ENCODE peak calls at places on chromosomes 5 and 9, in eight cellular contexts. One of them, this sample, is unnamed.

GRCh38 chr9:34328500-34328982 is 527 bp downstream of the KIF24 start:
- DNase-seq in right lobe of liver: no peak
- DNase-seq in thyroid gland: peak; percentile 2
- DNase-seq in upper lobe of right lung: no peak
- DNase-seq in mammary epithelial cell: no peak
- DNase-seq in PC-9: no peak
- DNase-seq in CD4-positive, alpha-beta memory T cell: no peak
- DNase-seq in mucosa of descending colon: peak; percentile 28
- DNase-seq in this sample: no peak

GRCh38 chr9:77402286-77402685 is 225.0 kb downstream of the VPS13A start:
- DNase-seq in mammary epithelial cell: no peak
- DNase-seq in thyroid gland: no peak
- DNase-seq in CD4-positive, alpha-beta memory T cell: no peak
- DNase-seq in upper lobe of right lung: no peak
- DNase-seq in right lobe of liver: no peak
- DNase-seq in mucosa of descending colon: no peak
- DNase-seq in PC-9: no peak
- DNase-seq in this sample: no peak

GRCh38 chr9:83744206-83744605 is 36.4 kb upstream of the UBQLN1 start:
- DNase-seq in thyroid gland: no peak
- DNase-seq in right lobe of liver: no peak
- DNase-seq in mucosa of descending colon: peak; percentile 26
- DNase-seq in CD4-positive, alpha-beta memory T cell: no peak
- DNase-seq in PC-9: no peak
- DNase-seq in mammary epithelial cell: no peak
- DNase-seq in upper lobe of right lung: no peak
- DNase-seq in this sample: no peak

GRCh38 chr5:135735831-135736230 is 98.6 kb upstream of the SLC25A48 start:
- DNase-seq in upper lobe of right lung: no peak
- DNase-seq in mammary epithelial cell: no peak
- DNase-seq in CD4-positive, alpha-beta memory T cell: no peak
- DNase-seq in PC-9: no peak
- DNase-seq in right lobe of liver: no peak
- DNase-seq in mucosa of descending colon: no peak
- DNase-seq in thyroid gland: no peak
- DNase-seq in this sample: no peak

GRCh38 chr9:116837038-116837998 is 150.2 kb downstream of the TRIM32 start:
- DNase-seq in right lobe of liver: no peak
- DNase-seq in upper lobe of right lung: no peak
- DNase-seq in CD4-positive, alpha-beta memory T cell: no peak
- DNase-seq in thyroid gland: no peak
- DNase-seq in mammary epithelial cell: peak; percentile 83
- DNase-seq in PC-9: peak; percentile 86
- DNase-seq in mucosa of descending colon: no peak
- DNase-seq in this sample: no peak

GRCh38 chr5:133821311-133821741 is 147.1 kb downstream of the C5orf15 start:
- DNase-seq in upper lobe of right lung: no peak
- DNase-seq in CD4-positive, alpha-beta memory T cell: no peak
- DNase-seq in right lobe of liver: no peak
- DNase-seq in mammary epithelial cell: no peak
- DNase-seq in thyroid gland: peak; percentile 43
- DNase-seq in PC-9: no peak
- DNase-seq in mucosa of descending colon: no peak
- DNase-seq in this sample: no peak

GRCh38 chr5:97923496-97923895 is 740.4 kb upstream of the RIOK2 start:
- DNase-seq in mammary epithelial cell: no peak
- DNase-seq in upper lobe of right lung: no peak
- DNase-seq in CD4-positive, alpha-beta memory T cell: no peak
- DNase-seq in mucosa of descending colon: no peak
- DNase-seq in right lobe of liver: no peak
- DNase-seq in PC-9: no peak
- DNase-seq in thyroid gland: no peak
- DNase-seq in this sample: no peak

GRCh38 chr5:149284501-149284900 is 12.8 kb downstream of the AFAP1L1 start:
- DNase-seq in thyroid gland: no peak
- DNase-seq in CD4-positive, alpha-beta memory T cell: no peak
- DNase-seq in mammary epithelial cell: peak; percentile 40
- DNase-seq in PC-9: no peak
- DNase-seq in right lobe of liver: no peak
- DNase-seq in upper lobe of right lung: no peak
- DNase-seq in mucosa of descending colon: no peak
- DNase-seq in this sample: no peak

GRCh38 chr9:115018547-115019435 is 88.4 kb upstream of the TNFSF8 start:
- DNase-seq in mucosa of descending colon: no peak
- DNase-seq in PC-9: no peak
- DNase-seq in mammary epithelial cell: no peak
- DNase-seq in right lobe of liver: no peak
- DNase-seq in thyroid gland: no peak
- DNase-seq in CD4-positive, alpha-beta memory T cell: no peak
- DNase-seq in upper lobe of right lung: no peak
- DNase-seq in this sample: no peak

GRCh38 chr5:149278811-149279210 is 7.2 kb downstream of the AFAP1L1 start:
- DNase-seq in mucosa of descending colon: no peak
- DNase-seq in thyroid gland: no peak
- DNase-seq in right lobe of liver: no peak
- DNase-seq in PC-9: no peak
- DNase-seq in CD4-positive, alpha-beta memory T cell: no peak
- DNase-seq in mammary epithelial cell: no peak
- DNase-seq in upper lobe of right lung: no peak
- DNase-seq in this sample: no peak

GRCh38 chr5:135993248-135993893 is 35.4 kb upstream of the TGFBI start:
- DNase-seq in right lobe of liver: no peak
- DNase-seq in thyroid gland: no peak
- DNase-seq in upper lobe of right lung: no peak
- DNase-seq in mucosa of descending colon: no peak
- DNase-seq in PC-9: no peak
- DNase-seq in mammary epithelial cell: no peak
- DNase-seq in CD4-positive, alpha-beta memory T cell: no peak
- DNase-seq in this sample: no peak

GRCh38 chr9:36868591-36869282 is 165.3 kb downstream of the PAX5 start:
- DNase-seq in PC-9: no peak
- DNase-seq in right lobe of liver: no peak
- DNase-seq in upper lobe of right lung: peak; percentile 37
- DNase-seq in mucosa of descending colon: no peak
- DNase-seq in mammary epithelial cell: no peak
- DNase-seq in CD4-positive, alpha-beta memory T cell: no peak
- DNase-seq in thyroid gland: no peak
- DNase-seq in this sample: no peak

GRCh38 chr9:136083558-136084190 is 11.4 kb downstream of the NACC2 start:
- DNase-seq in right lobe of liver: peak; percentile 48
- DNase-seq in mucosa of descending colon: no peak
- DNase-seq in upper lobe of right lung: peak; percentile 64
- DNase-seq in thyroid gland: no peak
- DNase-seq in PC-9: no peak
- DNase-seq in CD4-positive, alpha-beta memory T cell: no peak
- DNase-seq in mammary epithelial cell: no peak
- DNase-seq in this sample: peak; percentile 40

GRCh38 chr9:92293452-92294296 is at the start of gene IARS1:
- DNase-seq in CD4-positive, alpha-beta memory T cell: peak; percentile 100
- DNase-seq in right lobe of liver: peak; percentile 98
- DNase-seq in PC-9: peak; percentile 94
- DNase-seq in mucosa of descending colon: peak; percentile 99
- DNase-seq in upper lobe of right lung: peak; percentile 99
- DNase-seq in thyroid gland: peak; percentile 98
- DNase-seq in mammary epithelial cell: peak; percentile 98
- DNase-seq in this sample: peak; percentile 97

GRCh38 chr5:109479260-109479860 is 69.6 kb upstream of the PJA2 start:
- DNase-seq in upper lobe of right lung: no peak
- DNase-seq in mucosa of descending colon: no peak
- DNase-seq in right lobe of liver: no peak
- DNase-seq in CD4-positive, alpha-beta memory T cell: peak; percentile 16
- DNase-seq in PC-9: no peak
- DNase-seq in mammary epithelial cell: no peak
- DNase-seq in thyroid gland: no peak
- DNase-seq in this sample: no peak

GRCh38 chr5:42949348-42950090 is 90.6 kb downstream of the ANXA2R start:
- DNase-seq in CD4-positive, alpha-beta memory T cell: peak; percentile 68
- DNase-seq in upper lobe of right lung: peak; percentile 77
- DNase-seq in PC-9: no peak
- DNase-seq in right lobe of liver: peak; percentile 66
- DNase-seq in thyroid gland: peak; percentile 31
- DNase-seq in mucosa of descending colon: peak; percentile 65
- DNase-seq in mammary epithelial cell: no peak
- DNase-seq in this sample: peak; percentile 82

GRCh38 chr5:114055318-114055788 is 306.5 kb upstream of the KCNN2 start:
- DNase-seq in right lobe of liver: no peak
- DNase-seq in thyroid gland: peak; percentile 62
- DNase-seq in upper lobe of right lung: peak; percentile 66
- DNase-seq in PC-9: no peak
- DNase-seq in mammary epithelial cell: no peak
- DNase-seq in mucosa of descending colon: peak; percentile 4
- DNase-seq in CD4-positive, alpha-beta memory T cell: no peak
- DNase-seq in this sample: peak; percentile 45

DNA sequence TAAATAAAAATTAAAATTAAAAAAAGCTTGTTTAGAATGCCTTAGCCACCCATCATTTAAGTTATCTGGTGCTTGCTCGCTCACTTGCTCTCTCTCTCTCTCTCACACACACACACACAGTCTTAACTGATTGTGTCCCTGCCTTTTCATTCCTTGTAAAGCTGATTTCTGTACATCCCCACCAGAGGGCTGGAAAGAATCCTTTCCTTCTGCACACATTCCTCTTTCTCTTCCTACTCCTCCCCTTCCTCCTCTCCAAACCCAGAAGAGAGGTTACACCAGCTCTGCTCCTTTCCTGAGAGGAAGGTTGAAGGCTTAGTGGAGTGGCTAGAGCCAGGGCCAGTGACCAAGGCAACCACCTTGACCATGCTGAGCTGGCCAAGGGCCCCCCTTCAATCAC is 25.7 kb downstream of the STK10 start:
- DNase-seq in CD4-positive, alpha-beta memory T cell: no peak
- DNase-seq in PC-9: no peak
- DNase-seq in mucosa of descending colon: no peak
- DNase-seq in right lobe of liver: no peak
- DNase-seq in thyroid gland: no peak
- DNase-seq in upper lobe of right lung: no peak
- DNase-seq in mammary epithelial cell: no peak
- DNase-seq in this sample: no peak
- H3K4me1 ChIP-seq in CD4-positive, alpha-beta memory T cell: peaks cover 86% of the 10 kb centered on the region
- H3K4me1 ChIP-seq in PC-9: no peaks in the 10 kb centered on the region
- H3K4me1 ChIP-seq in mucosa of descending colon: peaks cover 7% of the 10 kb centered on the region
- H3K4me1 ChIP-seq in right lobe of liver: no peaks in the 10 kb centered on the region
- H3K4me1 ChIP-seq in thyroid gland: no peaks in the 10 kb centered on the region
- H3K4me1 ChIP-seq in upper lobe of right lung: peaks cover 28% of the 10 kb centered on the region
- H3K4me1 ChIP-seq in mammary epithelial cell: peaks cover 12% of the 10 kb centered on the region
- H3K4me1 ChIP-seq in this sample: peaks cover 42% of the 10 kb centered on the region

DNA sequence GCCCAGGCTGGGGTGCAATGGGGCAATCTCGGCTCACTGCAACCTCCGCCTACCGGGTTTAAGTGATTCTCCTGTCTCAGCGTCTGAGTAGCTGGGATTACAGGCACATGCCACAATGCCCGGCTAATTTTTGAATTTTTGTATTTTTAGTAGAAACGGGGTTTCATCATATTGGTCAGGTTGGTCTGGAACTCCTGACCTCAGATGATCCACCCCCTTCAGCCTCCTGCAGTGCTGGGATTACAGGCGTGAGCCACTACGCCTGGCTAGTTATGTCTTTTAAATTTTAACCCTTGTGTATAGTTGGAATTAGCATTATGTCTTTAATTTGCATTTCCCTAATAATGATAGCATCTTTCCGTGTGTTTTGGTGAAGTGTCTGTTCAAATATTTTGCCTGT is 11.4 kb downstream of the GPBP1 start:
- DNase-seq in mucosa of descending colon: no peak
- DNase-seq in right lobe of liver: no peak
- DNase-seq in PC-9: no peak
- DNase-seq in mammary epithelial cell: no peak
- DNase-seq in CD4-positive, alpha-beta memory T cell: no peak
- DNase-seq in upper lobe of right lung: no peak
- DNase-seq in thyroid gland: no peak
- DNase-seq in this sample: no peak
- H3K4me1 ChIP-seq in mucosa of descending colon: peaks cover 35% of the 10 kb centered on the region
- H3K4me1 ChIP-seq in right lobe of liver: no peaks in the 10 kb centered on the region
- H3K4me1 ChIP-seq in PC-9: peaks cover 9% of the 10 kb centered on the region
- H3K4me1 ChIP-seq in mammary epithelial cell: peaks cover 4% of the 10 kb centered on the region
- H3K4me1 ChIP-seq in CD4-positive, alpha-beta memory T cell: peaks cover 99% of the 10 kb centered on the region
- H3K4me1 ChIP-seq in upper lobe of right lung: peaks cover 77% of the 10 kb centered on the region
- H3K4me1 ChIP-seq in thyroid gland: peaks cover 63% of the 10 kb centered on the region
- H3K4me1 ChIP-seq in this sample: peaks cover 85% of the 10 kb centered on the region

GRCh38 chr9:128554155-128554862 is 1.9 kb downstream of the SPTAN1 start:
- DNase-seq in CD4-positive, alpha-beta memory T cell: no peak
- DNase-seq in upper lobe of right lung: no peak
- DNase-seq in right lobe of liver: no peak
- DNase-seq in mucosa of descending colon: peak; percentile 34
- DNase-seq in thyroid gland: peak; percentile 80
- DNase-seq in PC-9: peak; percentile 74
- DNase-seq in mammary epithelial cell: peak; percentile 78
- DNase-seq in this sample: peak; percentile 52

GRCh38 chr9:128556276-128556675 is 3.9 kb downstream of the SPTAN1 start:
- DNase-seq in thyroid gland: no peak
- DNase-seq in mucosa of descending colon: no peak
- DNase-seq in upper lobe of right lung: no peak
- DNase-seq in PC-9: peak; percentile 74
- DNase-seq in right lobe of liver: no peak
- DNase-seq in mammary epithelial cell: no peak
- DNase-seq in CD4-positive, alpha-beta memory T cell: no peak
- DNase-seq in this sample: no peak

GRCh38 chr9:128556915-128557634 is 4.7 kb downstream of the SPTAN1 start:
- DNase-seq in thyroid gland: no peak
- DNase-seq in upper lobe of right lung: no peak
- DNase-seq in mammary epithelial cell: peak; percentile 10
- DNase-seq in PC-9: no peak
- DNase-seq in CD4-positive, alpha-beta memory T cell: no peak
- DNase-seq in right lobe of liver: no peak
- DNase-seq in mucosa of descending colon: no peak
- DNase-seq in this sample: no peak

GRCh38 chr9:128553695-128554094 is 1.3 kb downstream of the SPTAN1 start:
- DNase-seq in right lobe of liver: no peak
- DNase-seq in upper lobe of right lung: no peak
- DNase-seq in PC-9: peak; percentile 52
- DNase-seq in mucosa of descending colon: no peak
- DNase-seq in thyroid gland: no peak
- DNase-seq in CD4-positive, alpha-beta memory T cell: no peak
- DNase-seq in mammary epithelial cell: peak; percentile 49
- DNase-seq in this sample: no peak

DNA sequence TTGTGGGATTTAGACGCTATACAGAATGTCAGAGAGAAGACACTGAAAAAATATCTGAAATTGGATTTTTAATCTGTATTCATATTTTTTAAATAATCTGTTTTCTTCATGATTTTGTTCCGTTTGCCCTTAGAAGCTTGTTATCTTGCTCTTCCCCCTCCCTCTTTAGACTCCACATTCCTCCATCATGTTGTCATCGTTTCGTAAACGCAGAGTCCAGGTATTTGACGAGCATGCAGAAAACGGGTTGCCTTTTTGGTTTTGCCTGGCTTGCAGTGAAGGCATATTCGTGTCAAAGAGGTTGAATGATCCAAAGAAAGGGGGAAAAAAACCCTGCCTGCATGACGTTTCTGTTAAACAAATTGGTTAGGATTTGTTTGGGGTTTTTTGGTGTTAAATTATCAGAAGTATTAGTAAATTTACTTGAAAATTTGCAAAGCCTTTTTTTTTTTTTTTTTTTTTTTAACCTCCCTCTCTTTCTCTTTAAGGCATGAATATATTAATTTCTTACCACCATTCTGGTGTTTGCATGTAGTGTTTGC is 2.9 kb downstream of the SPTAN1 start:
- DNase-seq in PC-9: peak; percentile 76
- DNase-seq in thyroid gland: peak; percentile 45
- DNase-seq in mucosa of descending colon: no peak
- DNase-seq in CD4-positive, alpha-beta memory T cell: no peak
- DNase-seq in right lobe of liver: no peak
- DNase-seq in mammary epithelial cell: peak; percentile 79
- DNase-seq in upper lobe of right lung: no peak
- DNase-seq in this sample: no peak
- H3K4me1 ChIP-seq in PC-9: peaks cover 60% of the 10 kb centered on the region
- H3K4me1 ChIP-seq in thyroid gland: peaks cover 69% of the 10 kb centered on the region
- H3K4me1 ChIP-seq in mucosa of descending colon: peaks cover 54% of the 10 kb centered on the region
- H3K4me1 ChIP-seq in CD4-positive, alpha-beta memory T cell: peaks cover 82% of the 10 kb centered on the region
- H3K4me1 ChIP-seq in right lobe of liver: no peaks in the 10 kb centered on the region
- H3K4me1 ChIP-seq in mammary epithelial cell: peaks cover 65% of the 10 kb centered on the region
- H3K4me1 ChIP-seq in upper lobe of right lung: peaks cover 76% of the 10 kb centered on the region
- H3K4me1 ChIP-seq in this sample: peaks cover 85% of the 10 kb centered on the region

GRCh38 chr5:107389130-107389553 is 281.6 kb downstream of the EFNA5 start:
- DNase-seq in mucosa of descending colon: peak; percentile 37
- DNase-seq in thyroid gland: no peak
- DNase-seq in mammary epithelial cell: peak; percentile 51
- DNase-seq in PC-9: peak; percentile 97
- DNase-seq in right lobe of liver: no peak
- DNase-seq in upper lobe of right lung: no peak
- DNase-seq in CD4-positive, alpha-beta memory T cell: peak; percentile 13
- DNase-seq in this sample: no peak
- H3K4me1 ChIP-seq in mucosa of descending colon: peaks cover 27% of the 10 kb centered on the region
- H3K4me1 ChIP-seq in thyroid gland: no peaks in the 10 kb centered on the region
- H3K4me1 ChIP-seq in mammary epithelial cell: peaks cover 33% of the 10 kb centered on the region
- H3K4me1 ChIP-seq in PC-9: peaks cover 50% of the 10 kb centered on the region
- H3K4me1 ChIP-seq in right lobe of liver: no peaks in the 10 kb centered on the region
- H3K4me1 ChIP-seq in upper lobe of right lung: peaks cover 27% of the 10 kb centered on the region
- H3K4me1 ChIP-seq in CD4-positive, alpha-beta memory T cell: peaks cover 25% of the 10 kb centered on the region
- H3K4me1 ChIP-seq in this sample: peaks cover 25% of the 10 kb centered on the region